ENCODE peak calls at places on chromosomes 6 and 20, in six cellular contexts. P is stromal cell of bone marrow, O is AG10803, U is hypothalamus, C is memory B cell, N is T-helper 2 cell. A is an unnamed sample.

GRCh38 chr20:23482138-23482537 is 8.8 kb upstream of the CST8 start:
- DNase-seq in N (no peak), C (no peak), U (no peak), O (no peak), P (no peak), A (no peak)

GRCh38 chr6:31652925-31653724 is 664 bp upstream of the BAG6 start:
- DNase-seq in U (peak; percentile 98), N (peak; percentile 54), C (no peak), O (no peak), P (no peak), A (no peak)

GRCh38 chr6:158706369-158706982 is 56.6 kb downstream of the SYTL3 start:
- DNase-seq in C (no peak), P (no peak), U (peak; percentile 16), O (peak; percentile 42), N (no peak), A (peak; percentile 77)

GRCh38 chr20:58264271-58264670 is 35.8 kb upstream of the ANKRD60 start:
- DNase-seq in N (no peak), U (no peak), O (no peak), P (no peak), C (no peak), A (no peak)

GRCh38 chr20:972256-972655 is 29.9 kb downstream of the RSPO4 start:
- DNase-seq in P (no peak), U (no peak), N (no peak), C (no peak), O (no peak), A (no peak)

GRCh38 chr20:36542019-36542488 is 735 bp downstream of the MYL9 start:
- DNase-seq in O (peak; percentile 67), P (peak; percentile 47), C (no peak), U (no peak), N (no peak), A (peak; percentile 17)

GRCh38 chr20:41098703-41099250 is 38.6 kb upstream of the PLCG1 start:
- DNase-seq in C (no peak), O (peak; percentile 93), U (no peak), N (no peak), P (peak; percentile 28), A (peak; percentile 13)

GRCh38 chr20:32139947-32140346 is 30.4 kb downstream of the TM9SF4 start:
- DNase-seq in O (no peak), P (no peak), C (no peak), U (no peak), N (no peak), A (no peak)

GRCh38 chr6:150683320-150683719 is 83.6 kb downstream of the PLEKHG1 start:
- DNase-seq in N (no peak), O (no peak), U (no peak), P (no peak), C (no peak), A (no peak)

GRCh38 chr6:21596379-21597242 is 3.1 kb downstream of the SOX4 start:
- DNase-seq in N (no peak), P (peak; percentile 37), U (peak; percentile 38), O (peak; percentile 57), C (peak; percentile 19), A (peak; percentile 61)

GRCh38 chr6:84193140-84193708 is 34.2 kb downstream of the CEP162 start:
- DNase-seq in P (peak; percentile 65), U (no peak), O (peak; percentile 63), N (no peak), C (no peak), A (peak; percentile 38)

GRCh38 chr6:60952500-60952899 is 1333.5 kb downstream of the KHDRBS2 start:
- DNase-seq in N (no peak), C (no peak), U (no peak), O (no peak), P (no peak), A (peak; percentile 46)

GRCh38 chr6:36914227-36914794 is 28.6 kb downstream of the C6orf89 start:
- DNase-seq in P (no peak), N (no peak), C (no peak), U (no peak), O (no peak), A (peak; percentile 97)

GRCh38 chr6:8108759-8109539 is 6.6 kb upstream of the EEF1E1 start:
- DNase-seq in O (no peak), N (no peak), U (no peak), C (no peak), P (no peak), A (no peak)

GRCh38 chr6:166691199-166691598 is 64.1 kb upstream of the RPS6KA2 start:
- DNase-seq in O (no peak), P (no peak), U (no peak), C (no peak), N (no peak), A (peak; percentile 90)

GRCh38 chr6:155313602-155314091 is 637 bp downstream of the TFB1M start:
- DNase-seq in O (peak; percentile 7), N (no peak), C (no peak), U (no peak), P (no peak), A (peak; percentile 34)

GRCh38 chr6:747921-748320 is 55.0 kb upstream of the EXOC2 start:
- DNase-seq in O (no peak), C (no peak), U (no peak), P (no peak), N (no peak), A (no peak)

GRCh38 chr6:102766946-102767345 is 1373.4 kb downstream of the GRIK2 start:
- DNase-seq in U (no peak), N (no peak), O (no peak), P (no peak), C (no peak), A (peak; percentile 62)

GRCh38 chr6:143271024-143271423 is 179.5 kb downstream of the ADAT2 start:
- DNase-seq in O (peak; percentile 94), P (peak; percentile 76), C (no peak), U (no peak), N (no peak), A (peak; percentile 65)

GRCh38 chr6:6543181-6543879 is 45.2 kb upstream of the LY86 start:
- DNase-seq in U (no peak), P (no peak), C (no peak), N (no peak), O (peak; percentile 23), A (no peak)

GRCh38 chr6:163720005-163720404 is 305.5 kb downstream of the QKI start:
- DNase-seq in O (no peak), P (no peak), U (no peak), N (no peak), C (no peak), A (no peak)

GRCh38 chr6:36083446-36083845 is 46.9 kb upstream of the MAPK13 start:
- DNase-seq in C (no peak), P (no peak), U (no peak), N (no peak), O (no peak), A (no peak)

GRCh38 chr6:148628251-148628650 is 118.6 kb upstream of the UST start:
- DNase-seq in C (no peak), U (no peak), N (no peak), O (no peak), P (no peak), A (no peak)

GRCh38 chr6:111625511-111626331 is 20.0 kb upstream of the TRAF3IP2 start:
- DNase-seq in C (no peak), O (peak; percentile 58), U (peak; percentile 73), N (no peak), P (peak; percentile 81), A (no peak)

GRCh38 chr6:3227363-3228045 is at the start of gene TUBB2B:
- DNase-seq in N (no peak), O (no peak), C (no peak), U (peak; percentile 68), P (no peak), A (no peak)

GRCh38 chr6:158497620-158498019 is 62.3 kb upstream of the TMEM181 start:
- DNase-seq in O (no peak), C (no peak), N (no peak), U (no peak), P (no peak), A (no peak)

GRCh38 chr20:35181731-35182130 is 9.9 kb downstream of the PROCR start:
- DNase-seq in C (no peak), P (no peak), U (no peak), N (no peak), O (peak; percentile 85), A (no peak)

GRCh38 chr6:82980086-82980485 is 85.6 kb downstream of the UBE3D start:
- DNase-seq in O (peak; percentile 92), P (peak; percentile 32), C (no peak), U (no peak), N (no peak), A (peak; percentile 53)

GRCh38 chr20:37315293-37316110 is 26.0 kb downstream of the MANBAL start:
- DNase-seq in U (no peak), O (peak; percentile 87), P (peak; percentile 68), C (peak; percentile 63), N (no peak), A (no peak)

GRCh38 chr6:110415297-110415916 is at the start of gene DDO:
- DNase-seq in C (no peak), N (no peak), O (peak; percentile 20), U (peak; percentile 85), P (peak; percentile 50), A (peak; percentile 54)

GRCh38 chr20:4820833-4821518 is 99.3 kb downstream of the PRND start:
- DNase-seq in U (peak; percentile 68), C (no peak), N (no peak), P (peak; percentile 43), O (peak; percentile 91), A (peak; percentile 21)

GRCh38 chr6:22451960-22452359 is 117.4 kb upstream of the HDGFL1 start:
- DNase-seq in U (no peak), C (no peak), N (no peak), P (no peak), O (peak; percentile 43), A (no peak)

GRCh38 chr6:52498538-52499017 is 78.3 kb downstream of the TRAM2 start:
- DNase-seq in N (no peak), C (peak; percentile 30), U (no peak), O (peak; percentile 56), P (no peak), A (no peak)

GRCh38 chr20:25177890-25178321 is 17.6 kb upstream of the ENTPD6 start:
- DNase-seq in N (no peak), U (no peak), P (no peak), O (no peak), C (no peak), A (peak; percentile 85)

GRCh38 chr6:53326372-53327016 is 22.3 kb downstream of the ELOVL5 start:
- DNase-seq in P (peak; percentile 89), N (no peak), U (no peak), O (peak; percentile 98), C (no peak), A (peak; percentile 97)

GRCh38 chr6:100565439-100566104 is 100.9 kb upstream of the SIM1 start:
- DNase-seq in C (no peak), N (no peak), P (no peak), O (no peak), U (no peak), A (no peak)

GRCh38 chr6:72182337-72183246 is 296.2 kb downstream of the RIMS1 start:
- DNase-seq in N (no peak), P (peak; percentile 5), U (peak; percentile 53), O (peak; percentile 12), C (peak; percentile 11), A (no peak)

GRCh38 chr6:91705646-91706045 is 1118.8 kb upstream of the MAP3K7 start:
- DNase-seq in C (no peak), O (no peak), U (no peak), N (no peak), P (no peak), A (no peak)